ENCODE peak calls at places on chromosomes 7 and 10, in eight cellular contexts. V is left ventricle myocardium inferior, I is HTR-8/SVneo, J is IMR-90, P is colonic mucosa, E is transverse colon, L is endothelial cell, T is mesothelial cell of epicardium. D is an unnamed sample.

GRCh38 chr7:139667377-139667776 is 110.4 kb downstream of the HIPK2 start:
- DNase-seq in T (no peak), I (no peak), E (no peak), J (no peak), P (no peak), V (no peak), L (no peak), D (no peak)

GRCh38 chr10:132554991-132555647 is 17.5 kb downstream of the INPP5A start:
- DNase-seq in L (no peak), T (peak), V (peak), P (no peak), E (peak), I (no peak), J (no peak), D (peak)

GRCh38 chr7:78175744-78176143 is 377.2 kb downstream of the PHTF2 start:
- DNase-seq in I (no peak), P (no peak), J (no peak), V (no peak), L (no peak), E (no peak), T (no peak), D (no peak)

GRCh38 chr7:98266840-98267239 is 14.6 kb upstream of the BRI3 start:
- DNase-seq in P (no peak), E (no peak), T (no peak), L (no peak), J (no peak), I (no peak), V (no peak), D (no peak)

GRCh38 chr7:99267530-99268360 is 4.9 kb upstream of the MYH16 start:
- DNase-seq in I (peak), J (peak), T (no peak), V (no peak), E (no peak), P (no peak), L (no peak), D (no peak)

GRCh38 chr10:27833792-27834191 is 88.2 kb upstream of the MKX start:
- DNase-seq in E (no peak), I (no peak), P (no peak), J (no peak), V (no peak), L (no peak), T (no peak), D (no peak)

GRCh38 chr7:47422631-47423030 is 159.3 kb downstream of the TNS3 start:
- DNase-seq in J (peak), T (no peak), I (no peak), L (no peak), V (no peak), P (no peak), E (no peak), D (no peak)

GRCh38 chr10:34612446-34612845 is 202.7 kb downstream of the PARD3 start:
- DNase-seq in J (no peak), T (no peak), V (no peak), I (no peak), P (no peak), E (no peak), L (no peak), D (no peak)

GRCh38 chr10:94225589-94225988 is 137.2 kb downstream of the NOC3L start:
- DNase-seq in L (no peak), J (no peak), E (no peak), P (no peak), V (no peak), T (no peak), I (peak), D (no peak)

GRCh38 chr7:134371536-134371935 is 54.8 kb upstream of the SLC35B4 start:
- DNase-seq in J (no peak), T (no peak), E (no peak), P (no peak), I (no peak), L (no peak), V (no peak), D (no peak)

GRCh38 chr7:137606061-137606674 is 240.6 kb downstream of the DGKI start:
- DNase-seq in I (no peak), J (peak), V (no peak), P (no peak), T (no peak), E (no peak), L (no peak), D (no peak)

GRCh38 chr7:131895541-131896173 is 339.2 kb upstream of the PODXL start:
- DNase-seq in J (peak), L (no peak), E (no peak), V (no peak), I (peak), T (no peak), P (no peak), D (no peak)

GRCh38 chr7:34091330-34091917 is 186.1 kb downstream of the BMPER start:
- DNase-seq in V (no peak), I (no peak), L (peak), T (no peak), J (peak), P (peak), E (peak), D (peak)

GRCh38 chr7:25253714-25254113 is 25.4 kb upstream of the NPVF start:
- DNase-seq in J (no peak), E (no peak), P (no peak), T (no peak), L (no peak), I (no peak), V (no peak), D (no peak)

GRCh38 chr7:41688012-41688625 is 14.8 kb downstream of the INHBA start:
- DNase-seq in V (no peak), J (peak), E (no peak), I (no peak), L (no peak), T (no peak), P (no peak), D (no peak)

GRCh38 chr10:48309711-48310226 is 3.3 kb downstream of the MAPK8 start:
- DNase-seq in I (peak), E (no peak), T (no peak), P (no peak), L (no peak), V (no peak), J (peak), D (peak)

GRCh38 chr10:59819265-59819664 is 66.0 kb upstream of the MRLN start:
- DNase-seq in J (no peak), L (no peak), P (no peak), V (no peak), T (no peak), E (no peak), I (no peak), D (no peak)

GRCh38 chr10:29839826-29840515 is 205.2 kb upstream of the SVIL start:
- DNase-seq in I (no peak), E (no peak), J (no peak), L (no peak), T (no peak), P (no peak), V (no peak), D (no peak)

GRCh38 chr10:13809447-13809846 is 222.7 kb downstream of the PRPF18 start:
- DNase-seq in L (no peak), V (no peak), I (no peak), T (no peak), P (no peak), J (no peak), E (no peak), D (no peak)

GRCh38 chr10:119826777-119827176 is 45.9 kb downstream of the MCMBP start:
- DNase-seq in T (no peak), J (no peak), V (no peak), P (no peak), I (no peak), E (no peak), L (no peak), D (no peak)

GRCh38 chr10:89915021-89915420 is 213.6 kb downstream of the KIF20B start:
- DNase-seq in E (no peak), P (no peak), V (no peak), I (no peak), J (no peak), L (no peak), T (no peak), D (no peak)

GRCh38 chr10:28492556-28492955 is 40.4 kb upstream of the WAC start:
- DNase-seq in P (no peak), E (no peak), T (no peak), I (no peak), J (no peak), V (no peak), L (no peak), D (no peak)

GRCh38 chr7:91759205-91759863 is 121.2 kb downstream of the MTERF1 start:
- DNase-seq in L (peak), T (no peak), E (peak), J (no peak), P (peak), V (no peak), I (no peak), D (no peak)

GRCh38 chr7:142111509-142111908 is at the start of gene MGAM2:
- DNase-seq in P (peak), V (no peak), L (no peak), J (no peak), E (peak), I (no peak), T (no peak), D (no peak)

GRCh38 chr7:130417215-130417614 is 23.6 kb downstream of the CEP41 start:
- DNase-seq in P (no peak), T (no peak), V (no peak), E (no peak), J (no peak), I (no peak), L (no peak), D (no peak)

GRCh38 chr7:145902123-145902522 is 214.5 kb upstream of the CNTNAP2 start:
- DNase-seq in J (no peak), T (no peak), E (no peak), L (no peak), P (no peak), V (no peak), I (no peak), D (no peak)

GRCh38 chr10:75395171-75395954 is 6.2 kb downstream of the ZNF503 start:
- DNase-seq in V (peak), I (no peak), P (peak), J (peak), E (peak), T (peak), L (peak), D (no peak)

GRCh38 chr7:40220421-40220911 is 85.7 kb downstream of the SUGCT start:
- DNase-seq in T (no peak), I (no peak), V (no peak), J (peak), E (no peak), P (no peak), L (no peak), D (no peak)